ENCODE peak calls at places on chromosomes 2 and 18, in four cellular contexts. N is HepG2, D is K562, Z is GM12878. C is an unnamed sample.

GRCh38 chr2:239549711-239550265 is 149.0 kb upstream of the HDAC4 start:
- DNase-seq in N (no peak), D (no peak), Z (no peak), C (no peak)

GRCh38 chr2:40450066-40450841 is 1.6 kb downstream of the SLC8A1 start:
- DNase-seq in N (no peak), D (no peak), Z (no peak), C (no peak)

GRCh38 chr2:584863-585823 is 92.1 kb downstream of the TMEM18 start:
- DNase-seq in N (no peak), D (no peak), Z (no peak), C (peak; percentile 42)

GRCh38 chr2:10448646-10449480 is 736 bp upstream of the ODC1 start:
- DNase-seq in N (peak; percentile 90), D (peak; percentile 40), Z (peak; percentile 65), C (peak; percentile 88)

GRCh38 chr2:120388222-120389035 is 42.5 kb downstream of the INHBB start:
- DNase-seq in N (no peak), D (no peak), Z (no peak), C (no peak)

GRCh38 chr2:9668686-9669338 is 38.0 kb upstream of the YWHAQ start:
- DNase-seq in N (no peak), D (no peak), Z (no peak), C (no peak)

GRCh38 chr18:51196811-51197660 is 445 bp downstream of the MEX3C start:
- DNase-seq in N (no peak), D (peak; percentile 28), Z (no peak), C (no peak)

GRCh38 chr2:9392895-9393757 is 30.2 kb downstream of the ITGB1BP1 start:
- DNase-seq in N (no peak), D (no peak), Z (no peak), C (no peak)

GRCh38 chr2:127254386-127254981 is 34.4 kb upstream of the CYP27C1 start:
- DNase-seq in N (no peak), D (no peak), Z (no peak), C (no peak)

GRCh38 chr2:96869824-96870630 is at the start of gene SEMA4C:
- DNase-seq in N (no peak), D (peak; percentile 79), Z (no peak), C (peak; percentile 74)

GRCh38 chr2:1731512-1731962 is 12.8 kb downstream of the PXDN start:
- DNase-seq in N (no peak), D (no peak), Z (no peak), C (no peak)

GRCh38 chr18:14930076-14930475 is 182.1 kb downstream of the ANKRD30B start:
- DNase-seq in N (no peak), D (no peak), Z (no peak), C (no peak)

GRCh38 chr2:150097891-150098595 is 389.4 kb downstream of the RND3 start:
- DNase-seq in N (no peak), D (no peak), Z (no peak), C (no peak)

GRCh38 chr2:121071058-121071504 is 213.9 kb downstream of the TFCP2L1 start:
- DNase-seq in N (peak; percentile 24), D (peak; percentile 79), Z (no peak), C (no peak)

GRCh38 chr2:182668671-182669070 is 47.4 kb upstream of the DNAJC10 start:
- DNase-seq in N (peak; percentile 67), D (no peak), Z (no peak), C (no peak)

GRCh38 chr18:76385681-76385975 is 109.4 kb downstream of the ZNF516 start:
- DNase-seq in N (no peak), D (no peak), Z (no peak), C (no peak)

GRCh38 chr2:95531254-95531771 is 46.8 kb upstream of the TRIM43B start:
- DNase-seq in N (no peak), D (no peak), Z (no peak), C (no peak)

GRCh38 chr2:106745468-106745867 is 140.5 kb downstream of the ST6GAL2 start:
- DNase-seq in N (no peak), D (no peak), Z (no peak), C (no peak)

GRCh38 chr2:214069254-214069653 is 341.6 kb upstream of the VWC2L start:
- DNase-seq in N (peak; percentile 5), D (no peak), Z (no peak), C (no peak)

GRCh38 chr2:71801969-71802368 is 345.7 kb downstream of the CYP26B1 start:
- DNase-seq in N (peak; percentile 42), D (peak; percentile 66), Z (no peak), C (peak; percentile 87)

GRCh38 chr2:104734937-104735586 is 118.9 kb upstream of the POU3F3 start:
- DNase-seq in N (no peak), D (no peak), Z (no peak), C (no peak)

GRCh38 chr2:65429799-65430514 is 2.4 kb downstream of the SPRED2 start:
- DNase-seq in N (no peak), D (no peak), Z (no peak), C (no peak)

GRCh38 chr2:44689516-44689915 is 252.0 kb upstream of the SIX3 start:
- DNase-seq in N (no peak), D (no peak), Z (no peak), C (no peak)

GRCh38 chr2:174744111-174744510 is 20.2 kb downstream of the CHRNA1 start:
- DNase-seq in N (no peak), D (no peak), Z (no peak), C (no peak)

DNA sequence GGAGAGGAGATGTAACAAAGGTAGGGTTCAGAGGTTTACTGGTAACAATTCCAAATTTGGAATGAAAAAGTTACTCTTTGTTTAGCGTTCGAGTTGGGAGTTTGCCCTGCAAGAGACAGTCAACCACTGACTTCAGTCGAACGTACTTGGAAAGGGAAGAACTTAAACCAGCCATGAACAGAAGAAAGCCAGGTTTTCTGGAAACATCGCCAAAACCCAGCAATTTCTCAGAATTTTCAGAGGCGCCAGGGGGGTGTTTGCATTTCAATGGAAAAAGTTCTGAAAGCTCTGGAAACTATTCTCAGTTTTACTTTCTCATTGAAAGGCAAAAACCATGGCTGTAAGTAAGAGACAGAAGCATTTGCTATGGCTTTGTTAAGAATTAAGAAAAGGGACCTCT is 28.5 kb upstream of the AQP4 start:
- DNase-seq in N (no peak), D (no peak), Z (no peak), C (no peak)
- TF ChIP-seq HDAC6 in N (no peak), D (no peak), Z (no peak), C (no peak)

DNA sequence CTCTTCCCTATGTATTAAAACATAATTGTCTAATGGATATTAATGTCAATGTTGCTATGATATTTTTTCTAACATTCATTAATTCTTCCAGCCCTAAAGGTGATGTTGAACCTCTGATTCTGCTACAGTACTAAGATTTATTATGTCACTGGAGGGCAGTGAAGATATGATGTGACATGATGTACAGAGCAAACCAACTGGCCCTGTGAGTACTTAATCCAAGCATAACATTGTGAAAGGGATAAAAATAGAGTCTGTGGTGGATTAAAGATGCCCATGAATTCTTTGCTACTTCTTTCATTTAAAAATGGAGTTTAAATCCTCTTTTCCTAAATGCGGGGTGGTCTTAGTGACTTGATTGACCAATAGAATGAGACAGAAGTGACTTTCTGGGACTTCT is 51.8 kb downstream of the IL1R2 start:
- DNase-seq in N (no peak), D (no peak), Z (no peak), C (no peak)
- TF ChIP-seq ZNF274 in N (no peak), D (no peak), Z (no peak), C (no peak)

GRCh38 chr2:144239306-144239705 is 280.6 kb downstream of the ZEB2 start:
- DNase-seq in N (no peak), D (no peak), Z (no peak), C (no peak)
- TF ChIP-seq HDAC6 in N (no peak), D (no peak), Z (no peak), C (no peak)

GRCh38 chr18:22346968-22347611 is 70.6 kb downstream of the CTAGE1 start:
- DNase-seq in N (peak; percentile 5), D (peak; percentile 19), Z (no peak), C (no peak)

GRCh38 chr18:22344908-22345670 is 72.6 kb downstream of the CTAGE1 start:
- DNase-seq in N (no peak), D (no peak), Z (no peak), C (no peak)

GRCh38 chr18:22347624-22348511 is 69.8 kb downstream of the CTAGE1 start:
- DNase-seq in N (no peak), D (no peak), Z (no peak), C (no peak)

GRCh38 chr18:22345733-22346132 is 72.0 kb downstream of the CTAGE1 start:
- DNase-seq in N (no peak), D (no peak), Z (no peak), C (no peak)

DNA sequence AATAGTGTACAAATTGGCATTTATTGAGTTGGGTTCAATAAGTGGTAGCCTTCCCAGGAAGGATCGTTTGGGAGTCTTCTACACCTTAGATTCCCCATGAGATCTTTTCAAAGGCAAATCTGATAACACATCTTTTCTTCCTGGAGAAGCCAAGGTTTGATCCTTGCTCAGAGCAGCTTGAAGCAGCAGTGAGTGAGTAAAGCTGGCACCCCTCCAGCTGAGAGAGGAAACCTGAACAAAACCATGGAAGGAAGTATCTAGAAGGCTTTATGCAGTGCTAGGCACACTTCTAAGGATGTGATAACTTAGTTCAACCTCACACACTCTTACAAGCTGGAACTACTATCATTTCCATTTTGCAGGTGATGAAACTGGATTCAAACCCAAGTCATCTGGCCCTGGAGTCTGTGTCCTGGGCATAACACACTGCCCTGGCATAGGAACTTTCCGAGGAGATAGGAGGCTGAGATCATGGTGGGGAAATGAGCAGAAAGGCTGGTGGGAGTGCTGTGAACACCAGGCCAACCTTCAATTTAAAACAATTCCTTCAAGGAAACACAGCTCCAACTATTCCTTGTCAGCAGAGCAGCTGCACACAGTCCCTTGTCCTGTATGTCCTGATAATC is 71.3 kb downstream of the CTAGE1 start:
- DNase-seq in N (no peak), D (no peak), Z (no peak), C (no peak)
- TF ChIP-seq ZNF274 in N (no peak), D (no peak), Z (no peak), C (no peak)

GRCh38 chr18:11246883-11247282 is 97.5 kb upstream of the PIEZO2 start:
- DNase-seq in N (no peak), D (no peak), Z (no peak), C (no peak)

GRCh38 chr18:11247381-11247970 is 98.1 kb upstream of the PIEZO2 start:
- DNase-seq in N (no peak), D (no peak), Z (no peak), C (no peak)

GRCh38 chr18:11251891-11252270 is 102.5 kb upstream of the PIEZO2 start:
- DNase-seq in N (no peak), D (no peak), Z (no peak), C (no peak)

GRCh38 chr18:11246466-11246865 is 97.1 kb upstream of the PIEZO2 start:
- DNase-seq in N (no peak), D (no peak), Z (no peak), C (no peak)

GRCh38 chr18:11251229-11251890 is 102.0 kb upstream of the PIEZO2 start:
- DNase-seq in N (no peak), D (no peak), Z (no peak), C (no peak)
- TF ChIP-seq HDAC6 in N (no peak), D (no peak), Z (no peak), C (no peak)

GRCh38 chr2:12176621-12177020 is 430.2 kb downstream of the LPIN1 start:
- DNase-seq in N (no peak), D (no peak), Z (no peak), C (no peak)

GRCh38 chr2:12175323-12175722 is 428.9 kb downstream of the LPIN1 start:
- DNase-seq in N (no peak), D (no peak), Z (no peak), C (no peak)

GRCh38 chr2:12173271-12173942 is 427.0 kb downstream of the LPIN1 start:
- DNase-seq in N (no peak), D (no peak), Z (no peak), C (no peak)

GRCh38 chr2:12177052-12177994 is 430.9 kb downstream of the LPIN1 start:
- DNase-seq in N (peak; percentile 62), D (peak; percentile 94), Z (peak; percentile 45), C (no peak)

GRCh38 chr2:12173943-12174340 is 427.5 kb downstream of the LPIN1 start:
- DNase-seq in N (no peak), D (no peak), Z (no peak), C (no peak)
- TF ChIP-seq ZNF274 in N (no peak), D (no peak), Z (no peak), C (no peak)

C was measured in H1.